ENCODE peak calls at places on chromosome 20, in five cellular contexts. One of them, this sample, is unnamed.

GRCh38 chr20:25216199-25216945 is 20.9 kb downstream of the ENTPD6 start:
- DNase-seq in gastrocnemius medialis: no peak
- DNase-seq in aorta: no peak
- DNase-seq in fibroblast of the aortic adventitia: no peak
- DNase-seq in WTC11: no peak
- DNase-seq in this sample: no peak

GRCh38 chr20:63642518-63643247 is 10.5 kb downstream of the STMN3 start:
- DNase-seq in gastrocnemius medialis: no peak
- DNase-seq in aorta: no peak
- DNase-seq in WTC11: peak
- DNase-seq in fibroblast of the aortic adventitia: no peak
- DNase-seq in this sample: no peak

GRCh38 chr20:63979221-63979548 is 257 bp downstream of the SAMD10 start:
- DNase-seq in gastrocnemius medialis: no peak
- DNase-seq in fibroblast of the aortic adventitia: no peak
- DNase-seq in WTC11: peak
- DNase-seq in aorta: no peak
- DNase-seq in this sample: no peak

GRCh38 chr20:34575756-34576155 is 17.2 kb downstream of the MAP1LC3A start:
- DNase-seq in WTC11: no peak
- DNase-seq in aorta: no peak
- DNase-seq in fibroblast of the aortic adventitia: no peak
- DNase-seq in gastrocnemius medialis: no peak
- DNase-seq in this sample: no peak

GRCh38 chr20:53737404-53738038 is 143.9 kb upstream of the ZNF217 start:
- DNase-seq in WTC11: no peak
- DNase-seq in aorta: no peak
- DNase-seq in fibroblast of the aortic adventitia: no peak
- DNase-seq in gastrocnemius medialis: no peak
- DNase-seq in this sample: no peak

GRCh38 chr20:11993886-11994466 is 76.3 kb downstream of the BTBD3 start:
- DNase-seq in aorta: no peak
- DNase-seq in gastrocnemius medialis: no peak
- DNase-seq in WTC11: peak
- DNase-seq in fibroblast of the aortic adventitia: peak
- DNase-seq in this sample: no peak

GRCh38 chr20:30488941-30489601 is 768.4 kb upstream of the DEFB115 start:
- DNase-seq in aorta: peak
- DNase-seq in fibroblast of the aortic adventitia: no peak
- DNase-seq in WTC11: peak
- DNase-seq in gastrocnemius medialis: no peak
- DNase-seq in this sample: no peak

GRCh38 chr20:20334489-20334888 is 33.4 kb upstream of the INSM1 start:
- DNase-seq in fibroblast of the aortic adventitia: no peak
- DNase-seq in gastrocnemius medialis: no peak
- DNase-seq in WTC11: no peak
- DNase-seq in aorta: no peak
- DNase-seq in this sample: no peak

GRCh38 chr20:48801197-48801596 is 26.6 kb downstream of the PREX1 start:
- DNase-seq in aorta: no peak
- DNase-seq in WTC11: no peak
- DNase-seq in fibroblast of the aortic adventitia: no peak
- DNase-seq in gastrocnemius medialis: no peak
- DNase-seq in this sample: no peak

GRCh38 chr20:25299801-25300200 is 51.9 kb downstream of the PYGB start:
- DNase-seq in WTC11: no peak
- DNase-seq in fibroblast of the aortic adventitia: no peak
- DNase-seq in aorta: no peak
- DNase-seq in gastrocnemius medialis: no peak
- DNase-seq in this sample: no peak

GRCh38 chr20:64160118-64160517 is 4.1 kb upstream of the MYT1 start:
- DNase-seq in aorta: no peak
- DNase-seq in gastrocnemius medialis: no peak
- DNase-seq in fibroblast of the aortic adventitia: no peak
- DNase-seq in WTC11: no peak
- DNase-seq in this sample: no peak

GRCh38 chr20:22449115-22449973 is 135.0 kb downstream of the FOXA2 start:
- DNase-seq in WTC11: no peak
- DNase-seq in fibroblast of the aortic adventitia: peak
- DNase-seq in aorta: no peak
- DNase-seq in gastrocnemius medialis: no peak
- DNase-seq in this sample: no peak

GRCh38 chr20:25547999-25548398 is 37.3 kb downstream of the NINL start:
- DNase-seq in aorta: no peak
- DNase-seq in fibroblast of the aortic adventitia: no peak
- DNase-seq in WTC11: no peak
- DNase-seq in gastrocnemius medialis: no peak
- DNase-seq in this sample: no peak

GRCh38 chr20:57620274-57620990 is at the start of gene ZBP1:
- DNase-seq in gastrocnemius medialis: no peak
- DNase-seq in WTC11: no peak
- DNase-seq in fibroblast of the aortic adventitia: no peak
- DNase-seq in aorta: peak
- DNase-seq in this sample: peak

GRCh38 chr20:34302312-34302722 is 838 bp downstream of the AHCY start:
- DNase-seq in gastrocnemius medialis: no peak
- DNase-seq in WTC11: no peak
- DNase-seq in fibroblast of the aortic adventitia: peak
- DNase-seq in aorta: no peak
- DNase-seq in this sample: no peak

GRCh38 chr20:60694763-60695162 is 557.3 kb upstream of the CDH4 start:
- DNase-seq in aorta: no peak
- DNase-seq in gastrocnemius medialis: no peak
- DNase-seq in fibroblast of the aortic adventitia: peak
- DNase-seq in WTC11: no peak
- DNase-seq in this sample: no peak

GRCh38 chr20:7346562-7346961 is 579.1 kb downstream of the BMP2 start:
- DNase-seq in gastrocnemius medialis: no peak
- DNase-seq in aorta: no peak
- DNase-seq in fibroblast of the aortic adventitia: peak
- DNase-seq in WTC11: no peak
- DNase-seq in this sample: no peak

GRCh38 chr20:57657537-57658446 is 37.6 kb upstream of the ZBP1 start:
- DNase-seq in aorta: peak
- DNase-seq in gastrocnemius medialis: peak
- DNase-seq in fibroblast of the aortic adventitia: no peak
- DNase-seq in WTC11: peak
- DNase-seq in this sample: no peak

GRCh38 chr20:17541996-17542395 is 10.8 kb upstream of the BFSP1 start:
- DNase-seq in gastrocnemius medialis: peak
- DNase-seq in aorta: no peak
- DNase-seq in fibroblast of the aortic adventitia: peak
- DNase-seq in WTC11: no peak
- DNase-seq in this sample: peak

GRCh38 chr20:64159711-64160110 is 4.5 kb upstream of the MYT1 start:
- DNase-seq in gastrocnemius medialis: no peak
- DNase-seq in aorta: no peak
- DNase-seq in WTC11: no peak
- DNase-seq in fibroblast of the aortic adventitia: no peak
- DNase-seq in this sample: no peak

GRCh38 chr20:54846948-54847347 is 371.6 kb downstream of the DOK5 start:
- DNase-seq in WTC11: no peak
- DNase-seq in aorta: no peak
- DNase-seq in fibroblast of the aortic adventitia: no peak
- DNase-seq in gastrocnemius medialis: no peak
- DNase-seq in this sample: no peak

GRCh38 chr20:45450097-45450818 is 19.3 kb upstream of the WFDC2 start:
- DNase-seq in aorta: no peak
- DNase-seq in WTC11: no peak
- DNase-seq in gastrocnemius medialis: no peak
- DNase-seq in fibroblast of the aortic adventitia: peak
- DNase-seq in this sample: no peak

GRCh38 chr20:42102000-42102399 is 483.8 kb upstream of the CHD6 start:
- DNase-seq in WTC11: no peak
- DNase-seq in aorta: no peak
- DNase-seq in gastrocnemius medialis: no peak
- DNase-seq in fibroblast of the aortic adventitia: no peak
- DNase-seq in this sample: no peak

GRCh38 chr20:1265226-1265915 is 723 bp upstream of the SNPH start:
- DNase-seq in aorta: no peak
- DNase-seq in gastrocnemius medialis: no peak
- DNase-seq in fibroblast of the aortic adventitia: no peak
- DNase-seq in WTC11: no peak
- DNase-seq in this sample: no peak

GRCh38 chr20:59831901-59832240 is 101.6 kb downstream of the SYCP2 start:
- DNase-seq in fibroblast of the aortic adventitia: no peak
- DNase-seq in gastrocnemius medialis: no peak
- DNase-seq in WTC11: no peak
- DNase-seq in aorta: no peak
- DNase-seq in this sample: no peak

GRCh38 chr20:49668181-49668877 is 45.3 kb downstream of the B4GALT5 start:
- DNase-seq in gastrocnemius medialis: no peak
- DNase-seq in WTC11: no peak
- DNase-seq in aorta: no peak
- DNase-seq in fibroblast of the aortic adventitia: no peak
- DNase-seq in this sample: no peak

GRCh38 chr20:23161968-23162696 is 76.0 kb upstream of the CD93 start:
- DNase-seq in aorta: peak
- DNase-seq in fibroblast of the aortic adventitia: peak
- DNase-seq in WTC11: no peak
- DNase-seq in gastrocnemius medialis: peak
- DNase-seq in this sample: peak

GRCh38 chr20:61558726-61559125 is 306.7 kb downstream of the CDH4 start:
- DNase-seq in WTC11: no peak
- DNase-seq in aorta: no peak
- DNase-seq in fibroblast of the aortic adventitia: peak
- DNase-seq in gastrocnemius medialis: no peak
- DNase-seq in this sample: no peak

GRCh38 chr20:39049684-39050554 is 87.8 kb downstream of the DHX35 start:
- DNase-seq in WTC11: peak
- DNase-seq in fibroblast of the aortic adventitia: peak
- DNase-seq in aorta: peak
- DNase-seq in gastrocnemius medialis: peak
- DNase-seq in this sample: peak

GRCh38 chr20:50303573-50304500 is 113.2 kb downstream of the CEBPB start:
- DNase-seq in WTC11: no peak
- DNase-seq in fibroblast of the aortic adventitia: peak
- DNase-seq in aorta: peak
- DNase-seq in gastrocnemius medialis: peak
- DNase-seq in this sample: peak

This sample was measured in tibial artery.